ENCODE peak calls at places on chromosomes 3 and 15, in six cellular contexts. G is AG04449; U is NCI-H460; I is RCC 7860; C is activated naive CD4-positive, alpha-beta T cell; Z is progenitor cell of endocrine pancreas. M is an unnamed sample.

GRCh38 chr3:178059124-178059523 is 477.1 kb upstream of the KCNMB2 start:
- DNase-seq in G (no peak), U (no peak), I (no peak), C (no peak), Z (no peak), M (no peak)

GRCh38 chr15:76756371-76756770 is 148.8 kb downstream of the SCAPER start:
- DNase-seq in G (peak; percentile 19), U (no peak), I (no peak), C (no peak), Z (no peak), M (no peak)

GRCh38 chr3:143935678-143936077 is 35.9 kb upstream of the DIPK2A start:
- DNase-seq in G (no peak), U (no peak), I (no peak), C (no peak), Z (no peak), M (no peak)

GRCh38 chr3:72310028-72310987 is 525.4 kb upstream of the PROK2 start:
- DNase-seq in G (peak; percentile 17), U (peak; percentile 46), I (no peak), C (no peak), Z (no peak), M (no peak)

GRCh38 chr15:84855032-84855645 is 29.3 kb upstream of the SLC28A1 start:
- DNase-seq in G (no peak), U (no peak), I (no peak), C (no peak), Z (no peak), M (no peak)

GRCh38 chr3:188523291-188523690 is 369.3 kb downstream of the LPP start:
- DNase-seq in G (no peak), U (no peak), I (peak; percentile 22), C (no peak), Z (no peak), M (no peak)

GRCh38 chr3:186514296-186515002 is 29.7 kb downstream of the CRYGS start:
- DNase-seq in G (no peak), U (peak; percentile 2), I (no peak), C (no peak), Z (no peak), M (no peak)

GRCh38 chr3:52063026-52063723 is 6.8 kb upstream of the DUSP7 start:
- DNase-seq in G (no peak), U (no peak), I (no peak), C (no peak), Z (no peak), M (no peak)

GRCh38 chr3:56131976-56132590 is 336.2 kb downstream of the ERC2 start:
- DNase-seq in G (peak; percentile 79), U (peak; percentile 63), I (peak; percentile 81), C (no peak), Z (no peak), M (no peak)

GRCh38 chr15:74389115-74390048 is 21.9 kb upstream of the CYP11A1 start:
- DNase-seq in G (no peak), U (no peak), I (no peak), C (no peak), Z (no peak), M (no peak)

GRCh38 chr3:140494970-140495369 is 182.9 kb upstream of the TRIM42 start:
- DNase-seq in G (no peak), U (no peak), I (no peak), C (no peak), Z (no peak), M (no peak)

GRCh38 chr15:80070840-80071239 is 11.4 kb downstream of the ZFAND6 start:
- DNase-seq in G (no peak), U (no peak), I (no peak), C (no peak), Z (no peak), M (no peak)

GRCh38 chr3:191261304-191261638 is 62.2 kb downstream of the OSTN start:
- DNase-seq in G (no peak), U (no peak), I (no peak), C (no peak), Z (no peak), M (no peak)

GRCh38 chr15:82312611-82313349 is 36.5 kb downstream of the GOLGA6L10 start:
- DNase-seq in G (no peak), U (no peak), I (no peak), C (no peak), Z (no peak), M (peak; percentile 51)

GRCh38 chr3:123412811-123413588 is 35.9 kb downstream of the ADCY5 start:
- DNase-seq in G (no peak), U (no peak), I (no peak), C (no peak), Z (no peak), M (no peak)

GRCh38 chr15:28107894-28108255 is 8.8 kb upstream of the OCA2 start:
- DNase-seq in G (no peak), U (no peak), I (no peak), C (no peak), Z (no peak), M (no peak)

GRCh38 chr3:87780808-87781207 is 278.0 kb downstream of the CGGBP1 start:
- DNase-seq in G (no peak), U (no peak), I (no peak), C (no peak), Z (no peak), M (no peak)

GRCh38 chr3:46660003-46660402 is 33.5 kb downstream of the ALS2CL start:
- DNase-seq in G (no peak), U (no peak), I (no peak), C (no peak), Z (no peak), M (no peak)

GRCh38 chr3:177792363-177793030 is 595.2 kb upstream of the TBL1XR1 start:
- DNase-seq in G (no peak), U (no peak), I (no peak), C (no peak), Z (no peak), M (no peak)

GRCh38 chr3:145906755-145907154 is 254.2 kb downstream of the PLOD2 start:
- DNase-seq in G (no peak), U (no peak), I (no peak), C (no peak), Z (no peak), M (no peak)

GRCh38 chr15:96582473-96582872 is 252.0 kb downstream of the NR2F2 start:
- DNase-seq in G (no peak), U (no peak), I (no peak), C (no peak), Z (no peak), M (no peak)

GRCh38 chr15:49343546-49343945 is 79.5 kb upstream of the FGF7 start:
- DNase-seq in G (no peak), U (no peak), I (no peak), C (no peak), Z (no peak), M (no peak)

GRCh38 chr15:63436872-63437375 is 55.3 kb upstream of the CA12 start:
- DNase-seq in G (peak; percentile 37), U (peak; percentile 13), I (peak; percentile 57), C (peak; percentile 81), Z (no peak), M (no peak)

M was measured in type B pancreatic cell.